ENCODE peak calls at places on chromosomes 5 and 9, in seven cellular contexts. F, G, R, D, N, Z and Y are unnamed samples.

GRCh38 chr9:134942421-134943119 is 24.9 kb upstream of the FCN1 start:
- DNase-seq in F (no peak), G (no peak), N (no peak), D (no peak), Z (no peak), R (peak; percentile 28), Y (no peak)

GRCh38 chr5:1374680-1375055 is 29.8 kb upstream of the CLPTM1L start:
- DNase-seq in F (no peak), R (peak; percentile 6), Z (no peak), N (peak; percentile 21), D (no peak), G (no peak), Y (no peak)

GRCh38 chr5:76867027-76867426 is 17.2 kb downstream of the S100Z start:
- DNase-seq in D (no peak), N (no peak), Z (no peak), F (no peak), G (no peak), R (peak; percentile 36), Y (no peak)

GRCh38 chr9:108467653-108468324 is 388.0 kb downstream of the ACTL7B start:
- DNase-seq in F (no peak), R (peak; percentile 36), G (peak; percentile 87), N (peak; percentile 67), Z (no peak), D (no peak), Y (no peak)

GRCh38 chr5:35476046-35476445 is 141.6 kb upstream of the SPEF2 start:
- DNase-seq in N (no peak), G (no peak), D (no peak), Z (no peak), R (no peak), F (no peak), Y (no peak)

GRCh38 chr9:120563044-120563443 is 16.9 kb downstream of the CDK5RAP2 start:
- DNase-seq in G (no peak), N (no peak), R (no peak), D (peak; percentile 38), F (no peak), Z (no peak), Y (no peak)

GRCh38 chr9:124457887-124458431 is 7.7 kb downstream of the ADGRD2 start:
- DNase-seq in F (no peak), R (no peak), G (no peak), N (no peak), Z (no peak), D (no peak), Y (no peak)

GRCh38 chr5:157328277-157328912 is 62.5 kb downstream of the CYFIP2 start:
- DNase-seq in R (peak; percentile 84), F (peak; percentile 84), D (peak; percentile 77), N (peak; percentile 90), Z (peak; percentile 58), G (peak; percentile 73), Y (peak; percentile 89)

GRCh38 chr5:98309785-98310566 is 463.5 kb upstream of the RGMB start:
- DNase-seq in D (no peak), Z (peak; percentile 50), F (peak; percentile 54), N (peak; percentile 99), G (peak; percentile 13), R (peak; percentile 90), Y (peak; percentile 68)

GRCh38 chr9:4110562-4110961 is 189.3 kb downstream of the GLIS3 start:
- DNase-seq in R (no peak), Z (no peak), D (no peak), F (no peak), N (no peak), G (no peak), Y (no peak)

GRCh38 chr9:89781838-89782237 is 177.0 kb downstream of the GADD45G start:
- DNase-seq in D (no peak), F (no peak), N (no peak), Z (no peak), R (no peak), G (no peak), Y (no peak)

GRCh38 chr5:58497956-58498942 is 7.0 kb downstream of the GAPT start:
- DNase-seq in G (peak; percentile 24), N (peak; percentile 44), D (peak; percentile 9), Z (peak; percentile 15), R (peak; percentile 52), F (peak; percentile 46), Y (peak; percentile 77)

GRCh38 chr5:7518947-7519560 is 123.1 kb downstream of the ADCY2 start:
- DNase-seq in Z (no peak), G (no peak), F (peak; percentile 55), R (no peak), N (no peak), D (peak; percentile 30), Y (peak; percentile 85)

GRCh38 chr9:113963914-113964739 is 88.0 kb downstream of the ZNF618 start:
- DNase-seq in N (no peak), D (no peak), F (no peak), Z (no peak), G (no peak), R (no peak), Y (peak; percentile 30)

GRCh38 chr5:76074487-76074886 is 8.7 kb upstream of the SV2C start:
- DNase-seq in G (peak; percentile 3), R (no peak), Z (no peak), D (peak; percentile 24), N (peak; percentile 4), F (peak; percentile 70), Y (peak; percentile 69)

GRCh38 chr5:141003791-141004601 is 37.7 kb downstream of the PCDHAC2 start:
- DNase-seq in G (no peak), R (no peak), N (peak; percentile 95), Z (peak; percentile 96), D (no peak), F (peak; percentile 47), Y (peak; percentile 70)

GRCh38 chr5:14036514-14036913 is 92.0 kb upstream of the DNAH5 start:
- DNase-seq in G (no peak), D (no peak), F (peak; percentile 24), Z (no peak), N (peak; percentile 85), R (peak; percentile 28), Y (peak; percentile 47)

DNA sequence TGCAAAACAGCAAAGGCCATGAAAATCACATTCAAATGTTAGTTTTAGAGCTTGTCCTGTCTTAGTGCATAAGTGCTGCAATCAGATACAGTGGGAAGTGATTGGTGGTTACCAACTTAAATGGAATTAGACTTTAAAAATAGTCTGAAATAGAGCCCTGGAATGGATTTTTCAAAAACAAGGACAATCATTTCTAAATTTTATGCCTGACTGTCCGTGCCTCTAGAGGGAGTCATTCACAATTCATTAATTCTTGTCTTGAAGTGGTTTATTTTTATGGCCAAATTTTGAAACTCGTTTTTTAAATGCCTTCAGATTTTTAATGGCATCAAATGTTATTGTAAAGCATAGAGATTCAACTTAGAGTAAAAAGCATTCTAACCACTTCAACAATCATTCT is 561.8 kb upstream of the DAB2 start:
- DNase-seq in G (no peak), Z (no peak), N (peak; percentile 39), F (no peak), D (no peak), R (no peak), Y (no peak)
- TF ChIP-seq CTCF in G (no peak), Z (peak; percentile 21), N (peak; percentile 80), F (peak; percentile 11), D (no peak), R (no peak), Y (no peak)

GRCh38 chr9:122832194-122832593 is 3.8 kb upstream of the PDCL start:
- DNase-seq in N (no peak), G (no peak), R (no peak), Z (no peak), D (no peak), F (no peak), Y (no peak)

GRCh38 chr9:122837266-122837850 is 9.0 kb upstream of the PDCL start:
- DNase-seq in R (no peak), Z (no peak), G (no peak), F (no peak), D (no peak), N (no peak), Y (no peak)

DNA sequence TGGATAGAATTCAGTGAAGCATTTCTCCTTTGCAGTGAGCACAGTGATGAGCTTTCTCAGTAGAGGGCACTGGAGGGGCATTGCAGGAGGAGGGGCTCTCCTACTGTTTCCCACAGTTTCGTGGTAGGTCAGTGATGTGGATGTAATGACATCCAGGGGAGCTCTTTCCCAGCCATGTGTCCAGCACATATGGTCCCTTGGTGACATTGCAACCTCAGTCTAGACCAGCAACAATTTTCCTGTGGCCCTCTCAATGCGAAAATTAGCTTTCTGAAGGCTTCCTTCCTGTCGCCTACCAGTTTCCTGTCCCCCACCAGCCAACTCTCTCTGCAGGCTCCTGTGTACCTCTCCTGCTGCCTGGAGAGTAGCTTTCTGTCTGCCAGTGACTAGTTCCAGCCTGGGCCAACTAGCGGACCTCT is 6.9 kb upstream of the PDCL start:
- DNase-seq in D (no peak), F (peak; percentile 63), Z (no peak), R (no peak), N (no peak), G (peak; percentile 31), Y (peak; percentile 50)
- H3K4me2 ChIP-seq in D (no peak overlapping the region), F (peak overlapping the region; percentile 51), Z (no peak overlapping the region), R (no peak overlapping the region), N (no peak overlapping the region), G (peak overlapping the region; percentile 59), Y (no peak overlapping the region)

DNA sequence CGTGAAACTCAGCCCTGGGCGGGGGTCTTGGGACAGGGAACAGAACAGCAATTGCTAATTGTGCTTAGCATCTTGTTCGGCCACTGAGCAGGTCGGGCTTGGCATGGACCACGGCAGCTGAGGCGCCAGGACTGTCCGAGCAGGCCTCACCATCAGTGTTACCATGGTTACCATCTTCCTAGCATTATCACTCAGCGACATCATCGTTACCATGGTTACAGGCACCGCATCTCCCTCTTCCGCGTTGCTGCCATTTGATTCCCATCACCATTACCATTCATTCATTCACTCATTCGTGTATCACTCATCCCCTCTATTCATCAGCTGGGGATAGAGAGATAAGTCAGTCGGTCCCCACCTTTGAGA is 81.0 kb upstream of the ZBTB43 start:
- DNase-seq in D (peak; percentile 36), N (no peak), G (no peak), Z (no peak), F (peak; percentile 62), R (no peak), Y (peak; percentile 86)
- TF ChIP-seq EZH2 in D (no peak), N (no peak), G (no peak), Z (no peak), F (no peak), R (peak; percentile 48), Y (no peak)

DNA sequence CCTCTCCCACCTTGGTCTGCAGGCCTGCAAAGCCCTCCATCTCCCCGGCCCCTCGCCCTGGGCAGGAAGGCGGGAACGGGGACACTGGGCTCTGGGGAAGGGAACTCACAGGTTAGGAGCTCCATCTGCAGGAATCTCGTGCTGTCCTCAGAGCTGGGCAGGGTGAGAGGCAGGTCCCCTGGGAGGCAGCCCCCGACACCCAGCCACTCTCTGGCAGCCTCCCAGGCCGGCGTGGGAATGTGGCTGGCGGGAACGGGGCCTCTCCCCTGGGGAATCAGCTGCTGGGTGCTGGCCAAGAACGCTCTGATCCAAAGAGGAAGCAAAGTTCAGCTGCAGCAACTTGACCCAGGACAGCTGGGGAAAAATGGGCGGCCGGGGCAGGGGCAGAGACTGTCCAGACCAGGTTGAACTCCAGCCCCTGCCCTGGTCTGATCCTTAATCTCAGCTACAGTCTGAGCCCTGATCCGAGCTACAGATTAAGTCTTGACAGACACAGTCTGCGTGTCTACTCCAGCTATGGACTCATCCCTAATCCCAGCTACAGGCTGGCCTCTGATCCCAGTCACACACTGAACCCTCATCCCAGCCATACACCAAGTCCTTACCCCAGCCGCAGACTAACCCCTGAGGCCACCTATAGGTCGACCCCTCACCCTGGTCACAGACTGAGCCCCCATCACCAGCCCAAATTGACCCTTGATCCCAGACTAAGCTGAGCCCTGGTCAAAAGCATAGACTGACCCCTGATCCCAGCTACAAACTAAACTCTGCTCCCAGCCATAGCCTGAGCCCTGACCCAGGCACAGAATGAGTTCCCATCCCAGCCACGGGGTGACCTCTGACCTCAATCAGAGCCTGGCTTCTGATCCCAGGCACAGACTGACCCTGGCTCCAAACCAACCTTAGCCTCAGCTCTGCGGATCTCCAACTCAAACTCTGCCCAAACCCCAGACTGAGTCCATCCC is 37.3 kb upstream of the EGFL7 start:
- DNase-seq in D (peak; percentile 51), F (peak; percentile 75), N (peak; percentile 21), G (peak; percentile 69), R (peak; percentile 67), Z (no peak), Y (peak; percentile 57)
- TF ChIP-seq CTCF in D (peak; percentile 67), F (peak; percentile 60), N (peak; percentile 43), G (peak; percentile 71), R (peak; percentile 33), Z (peak; percentile 24), Y (peak; percentile 72)